ENCODE peak calls at places on chromosomes 5 and 9, in eight cellular contexts. R is GM06990, Q is IMR-90, M is A549, L is lower leg skin, W is cardiac muscle cell, X is fibroblast of pulmonary artery, G is tibial artery. K is an unnamed sample.

GRCh38 chr5:102139029-102139428 is 157.1 kb downstream of the SLCO4C1 start:
- DNase-seq in G (no peak), Q (no peak), W (no peak), M (no peak), R (no peak), L (no peak), X (no peak), K (no peak)

GRCh38 chr5:113255579-113256210 is 179.1 kb downstream of the TSSK1B start:
- DNase-seq in X (no peak), R (no peak), M (no peak), G (no peak), Q (peak), L (no peak), W (no peak), K (no peak)

GRCh38 chr5:111914957-111915356 is 158.0 kb upstream of the NREP start:
- DNase-seq in Q (no peak), L (no peak), M (no peak), W (no peak), R (no peak), X (no peak), G (no peak), K (no peak)

GRCh38 chr9:135282001-135282731 is 194.7 kb downstream of the OLFM1 start:
- DNase-seq in W (peak), R (peak), L (peak), X (peak), G (no peak), Q (no peak), M (peak), K (no peak)

GRCh38 chr5:80481019-80481893 is 6.6 kb upstream of the FAM151B start:
- DNase-seq in L (no peak), Q (peak), M (peak), G (no peak), X (peak), W (peak), R (no peak), K (no peak)

GRCh38 chr5:60639544-60639943 is 60.4 kb downstream of the DEPDC1B start:
- DNase-seq in Q (no peak), M (no peak), G (peak), X (no peak), L (no peak), R (no peak), W (no peak), K (no peak)

GRCh38 chr5:158879993-158880392 is 219.7 kb downstream of the EBF1 start:
- DNase-seq in G (no peak), L (no peak), R (peak), Q (no peak), M (no peak), X (no peak), W (no peak), K (no peak)

GRCh38 chr5:120615967-120616645 is 152.0 kb downstream of the PRR16 start:
- DNase-seq in R (no peak), W (peak), L (no peak), M (peak), Q (peak), G (no peak), X (peak), K (peak)

GRCh38 chr9:119094086-119094485 is 275.1 kb downstream of the BRINP1 start:
- DNase-seq in G (no peak), X (no peak), R (no peak), Q (no peak), W (no peak), M (no peak), L (no peak), K (no peak)

GRCh38 chr5:31492824-31493223 is 39.1 kb downstream of the DROSHA start:
- DNase-seq in M (no peak), X (peak), L (no peak), Q (peak), R (no peak), G (no peak), W (peak), K (no peak)

GRCh38 chr9:95772320-95773060 is 103.0 kb upstream of the ERCC6L2 start:
- DNase-seq in L (no peak), X (peak), M (no peak), Q (peak), G (peak), R (no peak), W (peak), K (no peak)

GRCh38 chr5:148978370-148979103 is 84.3 kb downstream of the SH3TC2 start:
- DNase-seq in Q (no peak), R (no peak), G (no peak), W (no peak), L (no peak), X (no peak), M (no peak), K (no peak)

GRCh38 chr9:76373173-76373771 is 21.0 kb downstream of the RFK start:
- DNase-seq in X (peak), L (peak), G (peak), R (no peak), Q (peak), W (peak), M (peak), K (peak)

GRCh38 chr9:35695801-35696420 is 6.2 kb upstream of the TPM2 start:
- DNase-seq in R (no peak), M (peak), G (no peak), Q (peak), X (no peak), L (no peak), W (no peak), K (no peak)

GRCh38 chr5:31630931-31631330 is 8.0 kb upstream of the PDZD2 start:
- DNase-seq in Q (no peak), G (no peak), M (no peak), W (peak), L (no peak), X (no peak), R (no peak), K (no peak)

GRCh38 chr5:67795781-67796477 is 419.6 kb upstream of the PIK3R1 start:
- DNase-seq in R (no peak), X (no peak), G (no peak), Q (no peak), L (no peak), M (no peak), W (no peak), K (no peak)

GRCh38 chr5:53733853-53734252 is 173.4 kb downstream of the NDUFS4 start:
- DNase-seq in L (no peak), G (no peak), W (no peak), R (no peak), X (no peak), Q (no peak), M (peak), K (no peak)

GRCh38 chr9:80885894-80886293 is 803.5 kb downstream of the TLE1 start:
- DNase-seq in L (no peak), R (no peak), G (no peak), Q (no peak), X (no peak), W (peak), M (no peak), K (no peak)

GRCh38 chr5:132376694-132377641 is 7.5 kb downstream of the SLC22A5 start:
- DNase-seq in M (no peak), L (no peak), G (no peak), X (no peak), W (no peak), Q (no peak), R (no peak), K (no peak)

GRCh38 chr5:73673161-73673591 is 47.2 kb downstream of the ARHGEF28 start:
- DNase-seq in Q (peak), L (no peak), W (peak), X (peak), M (peak), G (no peak), R (no peak), K (no peak)

GRCh38 chr5:88150747-88151146 is 117.9 kb downstream of the TMEM161B start:
- DNase-seq in X (no peak), G (no peak), M (no peak), Q (no peak), W (no peak), R (no peak), L (no peak), K (no peak)

GRCh38 chr5:61256474-61256873 is 75.6 kb upstream of the ZSWIM6 start:
- DNase-seq in X (peak), G (peak), R (no peak), L (no peak), M (no peak), W (peak), Q (no peak), K (no peak)

GRCh38 chr5:68542207-68542606 is 326.7 kb downstream of the PIK3R1 start:
- DNase-seq in R (no peak), L (no peak), M (no peak), X (no peak), G (no peak), Q (peak), W (no peak), K (no peak)

GRCh38 chr5:141701341-141702119 is 19.5 kb upstream of the ARAP3 start:
- DNase-seq in W (no peak), Q (no peak), G (no peak), L (no peak), R (peak), X (no peak), M (no peak), K (no peak)

GRCh38 chr9:109417054-109417453 is 81.1 kb downstream of the PTPN3 start:
- DNase-seq in G (no peak), W (no peak), Q (peak), L (no peak), M (no peak), R (no peak), X (no peak), K (no peak)

GRCh38 chr5:56480305-56481146 is 247.4 kb upstream of the ANKRD55 start:
- DNase-seq in G (peak), M (no peak), Q (peak), L (peak), X (peak), W (peak), R (peak), K (no peak)
- H3K4me3 ChIP-seq in G (peak), M (peak), Q (peak), L (peak), X (peak), W (peak), R (peak), K (peak)

GRCh38 chr5:15236911-15237508 is 263.0 kb upstream of the FBXL7 start:
- DNase-seq in M (no peak), Q (no peak), X (no peak), G (no peak), L (no peak), W (no peak), R (no peak), K (no peak)

GRCh38 chr5:15238006-15238405 is 262.0 kb upstream of the FBXL7 start:
- DNase-seq in W (no peak), X (no peak), G (no peak), R (no peak), L (no peak), M (no peak), Q (no peak), K (no peak)

GRCh38 chr5:15243301-15244020 is 256.5 kb upstream of the FBXL7 start:
- DNase-seq in Q (no peak), W (no peak), L (no peak), R (no peak), G (no peak), M (no peak), X (no peak), K (no peak)

GRCh38 chr5:15245913-15246312 is 254.1 kb upstream of the FBXL7 start:
- DNase-seq in M (no peak), G (no peak), Q (no peak), R (no peak), X (no peak), L (no peak), W (no peak), K (no peak)

DNA sequence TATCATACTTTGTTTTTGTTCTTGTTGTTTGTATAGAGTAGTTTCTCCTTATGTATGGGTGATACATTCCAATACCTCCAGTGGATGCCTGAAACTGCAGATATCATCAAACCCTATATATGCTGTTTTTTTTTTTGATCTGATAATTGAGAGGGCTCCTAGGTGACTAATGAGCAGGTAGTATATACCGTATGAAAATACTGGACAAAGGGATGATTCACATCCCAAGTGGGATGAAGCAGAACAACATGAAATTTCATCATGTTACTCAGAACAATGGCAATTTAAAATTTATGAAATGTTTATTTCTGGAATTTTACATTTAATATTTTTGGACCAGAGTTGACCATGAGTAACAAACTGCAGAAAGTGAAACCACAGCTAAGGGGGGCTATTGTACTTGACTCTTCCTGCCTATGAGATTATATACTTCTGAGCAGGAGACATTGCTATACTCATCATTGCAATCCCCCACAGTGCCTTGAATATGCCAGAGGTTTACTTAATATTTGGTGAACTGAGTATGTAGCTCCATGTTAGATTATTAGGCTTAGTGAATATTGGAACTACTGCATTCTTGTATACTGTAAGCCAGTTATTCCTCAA is 258.7 kb upstream of the FBXL7 start:
- DNase-seq in X (peak), W (peak), L (no peak), G (no peak), R (no peak), M (no peak), Q (peak), K (no peak)
- TF ChIP-seq CTCF in X (peak), W (no peak), L (no peak), G (no peak), R (no peak), M (no peak), Q (no peak), K (no peak)

DNA sequence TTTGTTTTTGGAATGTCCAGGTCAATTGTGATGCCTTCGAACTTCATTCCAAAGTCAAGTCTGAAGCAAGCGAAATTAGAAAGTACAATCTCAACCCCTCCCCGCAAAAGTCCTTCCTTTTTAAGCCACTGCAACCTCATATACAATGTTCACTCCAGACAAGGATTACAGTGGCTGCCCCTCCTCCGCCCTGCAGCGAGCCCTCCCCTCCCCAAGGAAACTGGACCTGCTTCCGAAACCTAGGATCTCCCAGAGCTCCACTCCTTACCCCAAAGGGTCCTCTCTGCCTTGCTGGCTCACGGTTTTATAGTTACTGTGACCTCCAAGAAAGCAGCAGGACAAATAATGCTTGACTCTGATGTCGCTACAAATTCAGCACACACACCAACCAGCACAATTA is 10.4 kb downstream of the LRRC14B start:
- DNase-seq in X (no peak), W (no peak), R (no peak), G (no peak), M (no peak), L (no peak), Q (no peak), K (no peak)
- H3K4me3 ChIP-seq in X (no peak), W (no peak), R (no peak), G (no peak), M (no peak), L (no peak), Q (no peak), K (no peak)

GRCh38 chr5:170691623-170692022 is 91.9 kb upstream of the GABRP start:
- DNase-seq in W (no peak), X (no peak), G (no peak), L (no peak), M (no peak), Q (no peak), R (no peak), K (no peak)
- TF ChIP-seq CTCF in W (no peak), X (no peak), G (no peak), L (no peak), M (no peak), Q (no peak), R (peak), K (no peak)

GRCh38 chr9:4762889-4763521 is 22.0 kb upstream of the AK3 start:
- DNase-seq in R (peak), Q (no peak), G (peak), L (peak), W (peak), M (no peak), X (peak), K (no peak)
- H3K4me3 ChIP-seq in R (peak), Q (no peak), G (peak), L (no peak), W (no peak), M (no peak), X (no peak), K (peak)

K was measured in epithelial cell of proximal tubule.